ENCODE peak calls at places on chromosome 4, in nine cellular contexts. U is mesothelial cell of epicardium, G is GM13977, W is fibroblast of mammary gland, H is heart left ventricle, V is hepatocyte, I is osteocyte, S is cardiac fibroblast, T is OCI-LY7. N is an unnamed sample.

GRCh38 chr4:151204925-151205524 is 71.9 kb upstream of the PRSS48 start:
- DNase-seq in U (no peak), G (no peak), W (no peak), H (no peak), V (peak), I (no peak), S (peak), T (no peak), N (no peak)

GRCh38 chr4:7430368-7430964 is 4.3 kb downstream of the PSAPL1 start:
- DNase-seq in U (peak), G (no peak), W (no peak), H (peak), V (peak), I (no peak), S (no peak), T (no peak), N (no peak)

GRCh38 chr4:155506761-155507160 is 130.0 kb upstream of the MAP9 start:
- DNase-seq in U (no peak), G (no peak), W (no peak), H (no peak), V (no peak), I (no peak), S (no peak), T (no peak), N (no peak)

GRCh38 chr4:148054275-148054674 is 322.4 kb downstream of the ARHGAP10 start:
- DNase-seq in U (no peak), G (no peak), W (no peak), H (no peak), V (no peak), I (no peak), S (no peak), T (peak), N (no peak)

GRCh38 chr4:5824635-5825034 is 68.3 kb downstream of the CRMP1 start:
- DNase-seq in U (no peak), G (peak), W (peak), H (no peak), V (peak), I (no peak), S (peak), T (peak), N (no peak)

GRCh38 chr4:67765928-67766327 is 11.7 kb upstream of the GNRHR start:
- DNase-seq in U (no peak), G (no peak), W (peak), H (no peak), V (no peak), I (no peak), S (no peak), T (no peak), N (no peak)

GRCh38 chr4:52883707-52884669 is 21.9 kb downstream of the RASL11B start:
- DNase-seq in U (no peak), G (no peak), W (no peak), H (no peak), V (no peak), I (peak), S (no peak), T (no peak), N (no peak)

GRCh38 chr4:139454111-139454600 is at the start of gene RAB33B:
- DNase-seq in U (no peak), G (no peak), W (peak), H (no peak), V (no peak), I (no peak), S (no peak), T (peak), N (no peak)

GRCh38 chr4:2934077-2934812 is 29.0 kb downstream of the NOP14 start:
- DNase-seq in U (peak), G (peak), W (peak), H (peak), V (peak), I (no peak), S (peak), T (peak), N (peak)

GRCh38 chr4:109611045-109611616 is 51.1 kb downstream of the MCUB start:
- DNase-seq in U (no peak), G (no peak), W (no peak), H (no peak), V (peak), I (no peak), S (peak), T (no peak), N (no peak)

GRCh38 chr4:124459922-124460301 is 252.6 kb downstream of the ANKRD50 start:
- DNase-seq in U (no peak), G (no peak), W (peak), H (no peak), V (no peak), I (no peak), S (peak), T (no peak), N (no peak)

GRCh38 chr4:41365726-41366125 is 109.0 kb downstream of the UCHL1 start:
- DNase-seq in U (no peak), G (no peak), W (no peak), H (no peak), V (no peak), I (no peak), S (no peak), T (no peak), N (no peak)

GRCh38 chr4:478373-478772 is 20.6 kb downstream of the ZNF721 start:
- DNase-seq in U (no peak), G (no peak), W (no peak), H (no peak), V (no peak), I (no peak), S (peak), T (no peak), N (no peak)

GRCh38 chr4:86831262-86832090 is 17.7 kb downstream of the SLC10A6 start:
- DNase-seq in U (no peak), G (no peak), W (peak), H (no peak), V (peak), I (no peak), S (peak), T (no peak), N (no peak)

DNA sequence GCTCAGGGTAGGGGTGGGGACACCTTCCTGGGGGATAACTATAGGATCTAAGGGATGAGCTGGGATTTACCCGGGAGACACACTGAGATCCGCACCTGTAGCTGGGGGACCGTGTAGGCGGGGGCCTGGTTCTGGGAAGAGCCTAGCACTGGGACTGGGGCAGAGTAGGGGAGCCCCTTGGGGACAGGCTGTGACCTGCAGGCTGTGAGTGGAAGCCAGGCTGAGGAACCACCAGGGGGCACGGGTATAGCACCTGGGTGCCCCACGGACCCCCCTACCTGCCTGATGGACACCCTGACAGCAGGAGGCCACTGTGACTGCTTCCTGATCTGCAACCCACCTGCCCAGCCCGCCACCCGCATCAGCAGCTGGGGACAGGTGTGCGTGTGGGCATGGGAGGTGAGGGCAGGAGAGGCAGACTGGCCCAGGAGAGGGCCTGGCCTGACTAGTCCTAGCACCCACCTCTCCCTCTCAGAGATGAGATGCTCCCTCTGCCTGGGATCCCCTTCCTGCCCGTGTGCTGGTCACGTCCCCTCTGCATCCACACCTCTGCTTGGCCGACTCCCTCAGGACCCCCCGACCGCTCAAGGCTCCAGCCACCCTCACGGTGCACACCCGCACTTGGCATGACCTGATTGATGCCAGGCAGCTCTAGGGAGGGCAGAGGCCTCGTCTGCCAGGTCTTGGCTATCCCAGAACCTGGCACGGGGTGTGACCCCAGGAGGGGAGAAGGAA is 94.2 kb upstream of the NKX1-1 start:
- DNase-seq in U (no peak), G (no peak), W (no peak), H (peak), V (no peak), I (no peak), S (no peak), T (no peak), N (peak)
- TF ChIP-seq CTCF in U (no peak), G (no peak), W (no peak), H (no peak), V (no peak), I (no peak), S (no peak), T (no peak), N (no peak)

GRCh38 chr4:121998024-121998423 is 46.2 kb upstream of the TRPC3 start:
- DNase-seq in U (no peak), G (no peak), W (no peak), H (no peak), V (no peak), I (no peak), S (no peak), T (peak), N (no peak)
- TF ChIP-seq CTCF in U (no peak), G (no peak), W (peak), H (peak), V (no peak), I (no peak), S (no peak), T (peak), N (no peak)

GRCh38 chr4:22897520-22898108 is 204.9 kb downstream of the GBA3 start:
- DNase-seq in U (peak), G (peak), W (peak), H (no peak), V (peak), I (no peak), S (peak), T (peak), N (no peak)
- TF ChIP-seq CTCF in U (peak), G (peak), W (peak), H (peak), V (peak), I (peak), S (peak), T (peak), N (peak)

DNA sequence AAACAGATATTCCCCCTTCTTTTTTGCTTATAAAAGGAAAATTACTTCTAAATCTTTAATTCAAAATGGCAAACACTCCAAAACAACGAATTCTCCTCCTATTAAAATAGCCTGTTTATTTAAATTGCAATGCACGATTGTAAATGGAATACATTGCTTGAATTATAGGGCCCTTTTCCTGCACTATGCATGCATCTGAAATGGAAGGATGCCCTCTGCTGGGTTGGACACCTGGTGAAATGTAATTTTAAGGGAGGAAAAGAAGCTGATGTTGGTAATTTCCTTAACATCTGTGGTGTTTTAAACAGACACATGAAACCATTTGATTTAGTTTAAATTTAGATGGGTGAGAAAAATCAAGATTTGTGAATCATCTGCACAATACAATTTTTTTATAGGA is 72.8 kb downstream of the GRXCR1 start:
- DNase-seq in U (no peak), G (no peak), W (no peak), H (no peak), V (no peak), I (no peak), S (no peak), T (peak), N (no peak)
- TF ChIP-seq CTCF in U (no peak), G (peak), W (no peak), H (peak), V (peak), I (no peak), S (no peak), T (peak), N (no peak)

GRCh38 chr4:143085224-143085623 is 99.5 kb upstream of the USP38 start:
- DNase-seq in U (no peak), G (no peak), W (no peak), H (no peak), V (no peak), I (no peak), S (peak), T (no peak), N (no peak)
- TF ChIP-seq CTCF in U (peak), G (no peak), W (peak), H (no peak), V (peak), I (peak), S (no peak), T (peak), N (no peak)

DNA sequence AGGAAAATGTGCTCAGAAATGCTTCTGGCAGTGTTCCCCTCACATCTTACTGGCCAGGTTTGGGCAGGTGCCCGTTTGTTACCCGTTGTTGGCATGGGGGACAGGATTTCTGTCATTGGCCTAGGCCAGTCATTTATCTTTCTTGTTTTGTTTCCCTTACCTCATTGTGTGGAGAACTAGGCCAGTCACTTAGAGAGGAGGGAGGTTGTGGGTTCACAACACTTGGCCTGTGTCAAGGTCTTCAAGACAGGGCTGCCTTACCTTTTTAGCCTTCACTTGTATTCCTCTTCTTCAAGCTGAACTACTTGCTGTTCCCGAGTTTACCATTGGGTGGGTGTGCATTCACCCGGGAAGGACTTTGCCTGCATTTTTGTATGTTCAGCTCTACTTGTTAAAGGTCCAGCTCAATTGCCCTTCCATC is 17.7 kb downstream of the SNX25 start:
- DNase-seq in U (no peak), G (no peak), W (no peak), H (no peak), V (peak), I (no peak), S (peak), T (no peak), N (no peak)
- TF ChIP-seq CTCF in U (no peak), G (no peak), W (peak), H (no peak), V (peak), I (peak), S (peak), T (peak), N (no peak)

GRCh38 chr4:73170518-73171198 is 87.9 kb downstream of the ANKRD17 start:
- DNase-seq in U (no peak), G (no peak), W (no peak), H (no peak), V (no peak), I (no peak), S (no peak), T (no peak), N (no peak)
- TF ChIP-seq CTCF in U (no peak), G (no peak), W (no peak), H (no peak), V (no peak), I (no peak), S (no peak), T (no peak), N (no peak)

DNA sequence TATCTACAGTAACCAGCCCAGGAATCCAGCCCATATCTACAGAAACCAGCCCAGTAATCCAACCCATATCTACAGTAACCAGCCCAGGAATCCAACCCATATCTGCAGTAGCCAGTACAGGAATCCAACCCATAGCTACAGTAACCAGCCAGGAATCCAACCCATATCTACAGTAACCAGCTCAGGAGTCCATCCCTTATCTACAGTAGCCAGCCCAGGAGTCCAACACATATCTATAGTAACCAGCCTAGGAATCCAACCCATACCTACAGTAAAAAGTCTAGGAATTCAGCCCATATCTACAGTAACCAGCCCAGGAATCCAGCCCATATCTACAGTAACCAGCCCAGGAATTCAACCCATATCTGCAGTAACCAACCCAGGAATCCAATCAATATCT is 445.0 kb upstream of the BOD1L1 start:
- DNase-seq in U (no peak), G (no peak), W (no peak), H (no peak), V (no peak), I (no peak), S (no peak), T (no peak), N (no peak)
- TF ChIP-seq CTCF in U (no peak), G (no peak), W (no peak), H (no peak), V (no peak), I (no peak), S (no peak), T (no peak), N (no peak)

GRCh38 chr4:56641494-56642051 is 39.5 kb downstream of the HOPX start:
- DNase-seq in U (no peak), G (no peak), W (peak), H (no peak), V (peak), I (no peak), S (peak), T (no peak), N (no peak)
- TF ChIP-seq CTCF in U (no peak), G (no peak), W (peak), H (no peak), V (no peak), I (peak), S (peak), T (no peak), N (no peak)

DNA sequence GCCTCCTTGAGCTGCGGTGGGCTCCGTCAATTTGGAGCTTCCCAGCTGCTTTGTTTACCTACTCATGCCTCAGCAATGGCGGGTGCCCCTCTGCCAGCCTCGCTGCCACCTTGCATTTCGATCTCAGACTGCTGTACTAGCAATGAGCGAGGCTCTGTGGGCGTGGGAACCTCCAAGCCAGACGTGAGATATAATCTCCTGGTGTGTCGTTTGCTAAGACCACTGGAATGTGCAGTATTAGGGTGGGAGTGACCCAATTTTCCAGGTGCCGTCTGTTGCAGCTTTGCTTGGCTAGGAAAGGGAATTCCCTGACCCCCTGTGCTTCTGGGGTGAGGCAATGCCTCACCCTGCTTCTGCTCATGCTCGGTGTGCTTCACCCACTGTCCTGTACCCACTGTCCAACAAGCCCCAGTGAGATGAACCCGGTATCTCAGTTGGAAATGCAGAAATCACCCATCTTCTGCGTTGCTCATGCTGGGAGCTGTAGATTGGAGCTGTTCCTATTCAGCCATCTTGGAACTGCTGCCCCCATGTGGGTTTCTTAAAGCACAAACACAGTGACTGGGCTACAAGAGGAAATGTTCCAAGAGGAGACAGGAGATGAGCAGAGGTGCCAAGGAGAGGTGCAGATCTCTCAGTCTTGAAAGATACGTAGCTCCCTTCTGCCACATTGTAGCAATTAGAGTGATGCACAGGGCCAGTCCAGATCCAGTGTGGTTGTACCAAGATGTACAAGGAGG is 193.0 kb upstream of the IGFBP7 start:
- DNase-seq in U (no peak), G (no peak), W (peak), H (no peak), V (no peak), I (no peak), S (no peak), T (no peak), N (no peak)
- TF ChIP-seq CTCF in U (no peak), G (no peak), W (no peak), H (no peak), V (peak), I (peak), S (no peak), T (no peak), N (no peak)

N was measured in activated B cell treated with CpG ODN at 0.5 μM for 24 hours.